ENCODE peak calls at places on chromosomes 3 and 15, in seven cellular contexts. M, D, B, I, J, E and K are unnamed samples.

GRCh38 chr3:54906763-54907162 is 21.1 kb downstream of the LRTM1 start:
- DNase-seq in M (no peak), D (no peak), B (no peak), I (no peak), J (no peak), E (no peak), K (no peak)

GRCh38 chr3:195117978-195118581 is 152.9 kb downstream of the XXYLT1 start:
- DNase-seq in M (peak), D (no peak), B (no peak), I (no peak), J (peak), E (peak), K (no peak)

GRCh38 chr3:49079270-49079669 is 14.6 kb downstream of the QRICH1 start:
- DNase-seq in M (no peak), D (no peak), B (no peak), I (no peak), J (no peak), E (no peak), K (no peak)

GRCh38 chr3:64974401-64974800 is 286.6 kb upstream of the ADAMTS9 start:
- DNase-seq in M (no peak), D (no peak), B (no peak), I (no peak), J (no peak), E (no peak), K (no peak)

GRCh38 chr15:66638377-66638776 is 63.7 kb upstream of the SMAD6 start:
- DNase-seq in M (no peak), D (no peak), B (no peak), I (no peak), J (no peak), E (no peak), K (no peak)

GRCh38 chr3:135514064-135514455 is 451.5 kb upstream of the PPP2R3A start:
- DNase-seq in M (no peak), D (no peak), B (no peak), I (no peak), J (no peak), E (peak), K (no peak)

GRCh38 chr3:62525276-62525675 is 151.9 kb upstream of the FEZF2 start:
- DNase-seq in M (no peak), D (no peak), B (peak), I (no peak), J (no peak), E (no peak), K (no peak)

GRCh38 chr15:70274908-70275307 is 177.2 kb upstream of the TLE3 start:
- DNase-seq in M (no peak), D (no peak), B (no peak), I (no peak), J (no peak), E (no peak), K (no peak)

GRCh38 chr3:67529337-67529736 is 125.1 kb downstream of the SUCLG2 start:
- DNase-seq in M (no peak), D (no peak), B (no peak), I (no peak), J (no peak), E (no peak), K (no peak)

GRCh38 chr3:196962108-196962929 is 6.3 kb downstream of the PIGZ start:
- DNase-seq in M (no peak), D (no peak), B (no peak), I (no peak), J (no peak), E (no peak), K (no peak)

GRCh38 chr15:89149501-89150101 is 61.3 kb downstream of the ABHD2 start:
- DNase-seq in M (no peak), D (no peak), B (no peak), I (peak), J (no peak), E (no peak), K (no peak)

GRCh38 chr15:52857471-52857870 is 67.3 kb upstream of the ONECUT1 start:
- DNase-seq in M (no peak), D (no peak), B (no peak), I (no peak), J (no peak), E (no peak), K (no peak)

GRCh38 chr15:47184003-47184404 is 533.3 kb upstream of the SEMA6D start:
- DNase-seq in M (no peak), D (peak), B (no peak), I (peak), J (peak), E (no peak), K (no peak)

GRCh38 chr15:28978661-28979060 is 92.9 kb downstream of the APBA2 start:
- DNase-seq in M (no peak), D (no peak), B (no peak), I (no peak), J (no peak), E (no peak), K (no peak)

GRCh38 chr3:69200384-69201068 is 78.1 kb upstream of the LMOD3 start:
- DNase-seq in M (no peak), D (no peak), B (peak), I (no peak), J (peak), E (peak), K (no peak)

GRCh38 chr3:12579456-12579855 is 22.6 kb downstream of the MKRN2 start:
- DNase-seq in M (no peak), D (no peak), B (no peak), I (no peak), J (no peak), E (no peak), K (no peak)

GRCh38 chr3:141266797-141267555 is 35.4 kb downstream of the PXYLP1 start:
- DNase-seq in M (no peak), D (peak), B (no peak), I (no peak), J (no peak), E (no peak), K (peak)

GRCh38 chr3:43401171-43401570 is 114.8 kb downstream of the SNRK start:
- DNase-seq in M (no peak), D (no peak), B (no peak), I (no peak), J (no peak), E (no peak), K (no peak)
- TF ChIP-seq CTCF in M (no peak), D (no peak), B (no peak), I (no peak), J (no peak), E (no peak), K (no peak)

DNA sequence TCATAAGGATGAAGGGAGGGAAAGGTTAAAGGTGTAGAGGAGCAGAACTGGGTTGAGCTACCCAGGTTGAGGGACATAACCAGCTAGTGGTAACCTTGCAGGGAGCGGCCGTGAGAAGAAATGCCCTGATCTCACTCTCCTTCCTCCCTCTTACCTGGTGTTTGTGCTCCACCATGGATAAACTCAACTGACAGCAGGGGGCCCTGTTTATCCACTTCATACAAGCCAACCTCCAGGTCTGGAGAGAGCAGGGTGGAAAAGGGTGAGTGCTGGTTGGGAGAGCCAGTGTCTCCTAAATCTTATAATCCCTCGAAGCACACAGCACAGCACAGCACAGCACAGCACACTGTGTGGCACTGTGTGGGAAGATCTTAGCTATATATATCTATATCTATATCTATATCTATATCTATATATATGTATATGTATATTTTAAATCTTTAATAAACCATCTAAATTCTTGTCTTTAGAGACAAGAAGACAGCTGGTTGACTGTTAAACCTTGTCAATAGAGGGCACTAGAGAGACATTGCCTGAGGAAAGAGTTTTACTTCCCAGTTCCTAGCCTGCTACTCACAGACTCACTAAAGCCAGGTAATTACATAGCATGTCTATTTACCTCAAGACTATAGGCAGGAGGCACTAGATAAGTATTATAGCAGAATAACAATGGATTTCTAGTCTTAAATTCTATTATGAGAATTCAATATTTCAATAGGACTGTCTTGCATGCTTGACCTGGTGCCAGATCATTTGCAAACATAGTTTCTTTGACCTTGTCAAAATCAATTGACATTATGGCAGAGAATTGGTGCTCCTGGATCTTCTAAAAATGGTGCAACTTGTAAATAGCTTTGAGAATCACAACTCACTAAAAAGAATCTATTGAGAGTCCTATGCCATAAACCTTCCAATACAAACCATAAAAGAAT is 21.7 kb upstream of the FMN1 start:
- DNase-seq in M (no peak), D (peak), B (no peak), I (no peak), J (peak), E (peak), K (peak)
- TF ChIP-seq CTCF in M (peak), D (peak), B (peak), I (peak), J (peak), E (peak), K (peak)

GRCh38 chr3:39990532-39990931 is 181.1 kb downstream of the MYRIP start:
- DNase-seq in M (peak), D (peak), B (peak), I (no peak), J (peak), E (peak), K (peak)
- TF ChIP-seq CTCF in M (peak), D (peak), B (peak), I (peak), J (peak), E (peak), K (peak)

GRCh38 chr3:180085122-180085710 is 48.5 kb upstream of the PEX5L start:
- DNase-seq in M (peak), D (no peak), B (no peak), I (no peak), J (no peak), E (no peak), K (no peak)
- TF ChIP-seq CTCF in M (peak), D (no peak), B (no peak), I (no peak), J (peak), E (no peak), K (peak)

GRCh38 chr3:126572343-126572742 is 13.6 kb upstream of the C3orf22 start:
- DNase-seq in M (no peak), D (no peak), B (no peak), I (no peak), J (no peak), E (no peak), K (no peak)

GRCh38 chr3:126568776-126569342 is 10.1 kb upstream of the C3orf22 start:
- DNase-seq in M (no peak), D (peak), B (no peak), I (no peak), J (no peak), E (no peak), K (no peak)

GRCh38 chr3:126571078-126571477 is 12.3 kb upstream of the C3orf22 start:
- DNase-seq in M (no peak), D (peak), B (no peak), I (no peak), J (no peak), E (no peak), K (no peak)

GRCh38 chr3:126569390-126569975 is 10.8 kb upstream of the C3orf22 start:
- DNase-seq in M (no peak), D (no peak), B (no peak), I (no peak), J (no peak), E (no peak), K (no peak)

GRCh38 chr3:126570103-126570541 is 11.4 kb upstream of the C3orf22 start:
- DNase-seq in M (no peak), D (peak), B (no peak), I (no peak), J (peak), E (peak), K (no peak)
- TF ChIP-seq CTCF in M (no peak), D (no peak), B (no peak), I (no peak), J (no peak), E (no peak), K (no peak)

GRCh38 chr3:86739244-86739643 is 251.7 kb downstream of the VGLL3 start:
- DNase-seq in M (no peak), D (no peak), B (no peak), I (no peak), J (no peak), E (no peak), K (no peak)
- TF ChIP-seq CTCF in M (no peak), D (no peak), B (no peak), I (no peak), J (no peak), E (no peak), K (no peak)

DNA sequence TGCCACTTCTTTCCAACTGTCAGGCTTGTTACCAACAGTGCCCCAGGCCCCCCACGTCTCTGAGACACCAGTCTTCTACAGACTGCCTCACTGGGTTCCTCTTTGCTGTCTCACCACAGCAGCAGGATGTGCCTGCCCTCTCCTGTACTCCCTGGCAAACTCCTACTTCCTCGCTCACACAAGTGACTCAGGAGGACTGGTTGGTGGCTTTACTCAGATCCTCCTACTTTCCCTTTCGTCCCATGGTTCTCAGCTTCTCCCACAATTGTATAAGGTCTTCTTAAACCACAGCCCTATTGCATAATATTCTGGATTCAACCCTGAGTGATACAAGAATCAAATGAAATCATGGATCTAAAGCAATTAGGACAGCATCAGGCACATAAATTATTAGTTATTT is 246.6 kb upstream of the PROK2 start:
- DNase-seq in M (no peak), D (no peak), B (no peak), I (peak), J (no peak), E (peak), K (no peak)
- TF ChIP-seq CTCF in M (no peak), D (no peak), B (no peak), I (no peak), J (no peak), E (no peak), K (no peak)

GRCh38 chr3:3683261-3683660 is 116.0 kb upstream of the LRRN1 start:
- DNase-seq in M (no peak), D (no peak), B (peak), I (no peak), J (no peak), E (no peak), K (no peak)
- TF ChIP-seq CTCF in M (no peak), D (no peak), B (no peak), I (no peak), J (no peak), E (no peak), K (no peak)

GRCh38 chr3:42012935-42013651 is 51.2 kb upstream of the ULK4 start:
- DNase-seq in M (peak), D (peak), B (peak), I (peak), J (peak), E (peak), K (peak)

GRCh38 chr3:42014949-42015533 is 53.1 kb upstream of the ULK4 start:
- DNase-seq in M (no peak), D (no peak), B (peak), I (peak), J (peak), E (peak), K (peak)

GRCh38 chr3:42012378-42012934 is 50.6 kb upstream of the ULK4 start:
- DNase-seq in M (no peak), D (no peak), B (no peak), I (no peak), J (no peak), E (no peak), K (no peak)

GRCh38 chr3:42014443-42014945 is 52.6 kb upstream of the ULK4 start:
- DNase-seq in M (no peak), D (no peak), B (peak), I (no peak), J (no peak), E (peak), K (peak)

DNA sequence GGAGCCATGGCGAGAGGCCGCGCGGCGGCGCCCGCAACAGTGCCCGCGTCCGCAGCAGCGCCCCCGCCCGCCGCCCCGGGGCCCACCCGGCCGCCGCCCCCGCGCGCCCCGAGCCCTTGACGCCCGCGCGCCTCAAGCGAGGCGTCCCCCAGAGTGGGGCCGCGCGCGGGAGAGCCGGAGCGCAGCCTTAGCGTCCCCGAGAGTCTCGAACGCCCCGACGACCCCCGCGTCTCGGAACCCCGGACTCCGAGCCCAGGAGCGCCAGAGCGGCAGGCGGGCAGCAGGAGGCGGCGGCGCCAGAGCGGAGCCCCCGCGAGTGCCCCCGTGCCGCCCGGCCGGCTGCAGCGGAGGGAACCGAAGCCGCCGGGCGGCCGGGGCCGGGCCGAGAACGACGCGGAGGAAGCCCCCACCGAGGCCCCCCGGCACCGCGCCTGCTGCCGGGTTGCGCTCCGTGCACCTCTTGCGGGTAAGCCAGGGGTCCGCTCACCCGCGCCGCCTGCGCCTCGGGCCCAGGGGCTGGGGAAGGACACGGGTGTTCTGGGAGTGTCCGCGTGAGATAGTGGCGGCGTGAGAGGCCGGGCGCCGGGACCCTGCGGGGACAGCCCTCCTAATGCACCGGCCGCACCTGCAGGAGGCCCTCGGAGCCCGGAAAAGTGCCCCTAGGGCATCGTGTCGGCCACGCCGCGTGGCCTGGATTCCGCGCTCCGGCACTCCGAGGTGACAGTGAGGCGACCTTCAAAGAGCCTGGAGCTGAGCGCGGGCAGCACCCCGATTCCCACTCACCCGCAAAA is 51.9 kb upstream of the ULK4 start:
- DNase-seq in M (no peak), D (peak), B (no peak), I (peak), J (peak), E (peak), K (peak)
- TF ChIP-seq CTCF in M (no peak), D (peak), B (no peak), I (no peak), J (no peak), E (no peak), K (peak)